ENCODE peak calls at places on chromosomes 7 and 10, in eight cellular contexts. C is RCC 7860; S is HEK293T; E is effector memory CD8-positive, alpha-beta T cell; W is naive thymus-derived CD8-positive, alpha-beta T cell; T is BE2C; Q is activated T-cell treated with anti-CD3 and anti-CD28 coated beads, Interleukin-2, amount 50 U/mL, for 72 hours; X is RWPE2. A is an unnamed sample.

GRCh38 chr7:6675807-6676405 is 30.8 kb downstream of the ZNF12 start:
- DNase-seq in C (no peak), S (no peak), E (no peak), W (no peak), T (no peak), Q (no peak), X (no peak), A (no peak)

GRCh38 chr10:62165803-62166202 is 102.8 kb downstream of the RTKN2 start:
- DNase-seq in C (no peak), S (no peak), E (no peak), W (no peak), T (no peak), Q (no peak), X (no peak), A (no peak)

GRCh38 chr10:17024461-17024860 is 105.2 kb downstream of the CUBN start:
- DNase-seq in C (no peak), S (no peak), E (no peak), W (no peak), T (no peak), Q (no peak), X (no peak), A (no peak)

GRCh38 chr10:6669269-6669859 is 89.3 kb upstream of the PRKCQ start:
- DNase-seq in C (peak; percentile 20), S (peak; percentile 47), E (no peak), W (peak; percentile 36), T (no peak), Q (no peak), X (no peak), A (no peak)

GRCh38 chr7:30445770-30446169 is 32.8 kb downstream of the NOD1 start:
- DNase-seq in C (no peak), S (peak; percentile 72), E (peak; percentile 75), W (peak; percentile 70), T (peak; percentile 62), Q (peak; percentile 77), X (no peak), A (peak; percentile 89)

GRCh38 chr10:71454347-71454746 is 57.6 kb downstream of the CDH23 start:
- DNase-seq in C (no peak), S (no peak), E (no peak), W (no peak), T (no peak), Q (no peak), X (no peak), A (no peak)

GRCh38 chr7:158973440-158973839 is 117.1 kb downstream of the DYNC2I1 start:
- DNase-seq in C (no peak), S (no peak), E (peak; percentile 9), W (peak; percentile 51), T (peak; percentile 52), Q (no peak), X (peak; percentile 53), A (no peak)

GRCh38 chr7:84017653-84018052 is 176.9 kb downstream of the SEMA3A start:
- DNase-seq in C (no peak), S (no peak), E (no peak), W (no peak), T (no peak), Q (no peak), X (no peak), A (no peak)

GRCh38 chr7:30764030-30764991 is 6.9 kb upstream of the MINDY4 start:
- DNase-seq in C (no peak), S (no peak), E (no peak), W (no peak), T (no peak), Q (no peak), X (no peak), A (peak; percentile 82)

GRCh38 chr10:96896884-96897589 is 64.9 kb downstream of the LCOR start:
- DNase-seq in C (no peak), S (no peak), E (no peak), W (no peak), T (no peak), Q (no peak), X (no peak), A (no peak)

A was measured in right atrium auricular region.